ENCODE peak calls at places on chromosomes 16 and 17, in four cellular contexts. One of them, this sample, is unnamed.

GRCh38 chr17:42517516-42517915 is 18.5 kb upstream of the NAGLU start:
- DNase-seq in stomach: peak; percentile 87
- DNase-seq in CD4-positive, alpha-beta T cell: peak; percentile 87
- DNase-seq in transverse colon: peak; percentile 91
- DNase-seq in this sample: no peak

GRCh38 chr17:72287586-72287985 is 166.8 kb downstream of the SOX9 start:
- DNase-seq in stomach: peak; percentile 77
- DNase-seq in CD4-positive, alpha-beta T cell: no peak
- DNase-seq in transverse colon: no peak
- DNase-seq in this sample: no peak

GRCh38 chr17:80761421-80761871 is 216.8 kb downstream of the RPTOR start:
- DNase-seq in stomach: no peak
- DNase-seq in CD4-positive, alpha-beta T cell: peak; percentile 72
- DNase-seq in transverse colon: no peak
- DNase-seq in this sample: no peak

GRCh38 chr16:12323007-12323699 is 346.6 kb downstream of the SNX29 start:
- DNase-seq in stomach: no peak
- DNase-seq in CD4-positive, alpha-beta T cell: no peak
- DNase-seq in transverse colon: no peak
- DNase-seq in this sample: no peak

GRCh38 chr17:1769826-1770477 is 8.1 kb downstream of the SERPINF1 start:
- DNase-seq in transverse colon: no peak
- DNase-seq in CD4-positive, alpha-beta T cell: no peak
- DNase-seq in stomach: no peak
- DNase-seq in this sample: no peak

GRCh38 chr17:19018600-19018950 is 14.0 kb upstream of the FAM83G start:
- DNase-seq in stomach: no peak
- DNase-seq in CD4-positive, alpha-beta T cell: no peak
- DNase-seq in transverse colon: no peak
- DNase-seq in this sample: no peak

GRCh38 chr17:39461911-39462641 is 790 bp downstream of the CDK12 start:
- DNase-seq in stomach: peak; percentile 28
- DNase-seq in CD4-positive, alpha-beta T cell: no peak
- DNase-seq in transverse colon: no peak
- DNase-seq in this sample: no peak

GRCh38 chr16:85181091-85181738 is 68.9 kb upstream of the CIBAR2 start:
- DNase-seq in stomach: no peak
- DNase-seq in transverse colon: no peak
- DNase-seq in CD4-positive, alpha-beta T cell: no peak
- DNase-seq in this sample: no peak

GRCh38 chr17:32875904-32876413 is 965 bp downstream of the MYO1D start:
- DNase-seq in CD4-positive, alpha-beta T cell: no peak
- DNase-seq in transverse colon: no peak
- DNase-seq in stomach: no peak
- DNase-seq in this sample: no peak

GRCh38 chr17:29195465-29196081 is 15.4 kb upstream of the MYO18A start:
- DNase-seq in transverse colon: no peak
- DNase-seq in stomach: no peak
- DNase-seq in CD4-positive, alpha-beta T cell: no peak
- DNase-seq in this sample: no peak

GRCh38 chr17:46039592-46040186 is 40.6 kb downstream of the STH start:
- DNase-seq in CD4-positive, alpha-beta T cell: no peak
- DNase-seq in transverse colon: no peak
- DNase-seq in stomach: no peak
- DNase-seq in this sample: no peak

GRCh38 chr16:12678983-12679382 is 124.7 kb downstream of the CPPED1 start:
- DNase-seq in transverse colon: no peak
- DNase-seq in stomach: no peak
- DNase-seq in CD4-positive, alpha-beta T cell: no peak
- DNase-seq in this sample: no peak

GRCh38 chr17:59762022-59762825 is 54.8 kb downstream of the VMP1 start:
- DNase-seq in stomach: no peak
- DNase-seq in CD4-positive, alpha-beta T cell: no peak
- DNase-seq in transverse colon: no peak
- DNase-seq in this sample: no peak

DNA sequence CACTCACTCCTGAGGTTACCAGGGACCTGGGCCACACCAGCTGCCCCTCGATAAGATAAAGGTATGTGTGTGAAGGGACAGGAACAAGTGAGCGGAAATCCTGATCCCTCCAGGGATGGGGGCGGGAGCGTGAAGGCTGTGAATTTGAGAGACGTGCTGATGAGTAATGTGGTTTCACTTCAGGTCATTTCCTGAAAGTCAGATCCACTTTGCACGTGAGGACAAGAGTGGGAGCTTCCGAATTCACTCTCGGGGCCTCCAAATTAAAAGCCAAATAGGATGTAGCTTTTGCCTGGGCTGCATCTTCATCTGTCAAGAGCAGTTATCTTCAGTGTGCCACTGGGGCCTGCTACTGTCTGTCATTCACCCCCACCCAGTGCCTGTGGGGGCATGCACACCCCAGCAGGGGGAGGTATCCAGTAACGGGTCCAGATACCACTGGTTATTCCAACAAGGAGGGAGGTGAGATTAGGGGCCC is 87.4 kb upstream of the LHX1 start:
- DNase-seq in transverse colon: no peak
- DNase-seq in CD4-positive, alpha-beta T cell: no peak
- DNase-seq in stomach: no peak
- DNase-seq in this sample: no peak
- TF ChIP-seq CTCF in transverse colon: no peak
- TF ChIP-seq CTCF in CD4-positive, alpha-beta T cell: no peak
- TF ChIP-seq CTCF in stomach: no peak
- TF ChIP-seq CTCF in this sample: no peak

GRCh38 chr16:75169899-75170405 is 21.6 kb downstream of the ZFP1 start:
- DNase-seq in stomach: no peak
- DNase-seq in transverse colon: no peak
- DNase-seq in CD4-positive, alpha-beta T cell: no peak
- DNase-seq in this sample: no peak
- H3K9me3 ChIP-seq in stomach: peaks cover 17% of the 10 kb centered on the region
- H3K9me3 ChIP-seq in transverse colon: peaks cover 48% of the 10 kb centered on the region
- H3K9me3 ChIP-seq in CD4-positive, alpha-beta T cell: peaks cover 76% of the 10 kb centered on the region
- H3K9me3 ChIP-seq in this sample: peaks cover 94% of the 10 kb centered on the region

GRCh38 chr17:9225305-9226101 is 204.2 kb downstream of the NTN1 start:
- DNase-seq in transverse colon: no peak
- DNase-seq in CD4-positive, alpha-beta T cell: no peak
- DNase-seq in stomach: no peak
- DNase-seq in this sample: no peak
- TF ChIP-seq CTCF in transverse colon: no peak
- TF ChIP-seq CTCF in CD4-positive, alpha-beta T cell: no peak
- TF ChIP-seq CTCF in stomach: no peak
- TF ChIP-seq CTCF in this sample: no peak

DNA sequence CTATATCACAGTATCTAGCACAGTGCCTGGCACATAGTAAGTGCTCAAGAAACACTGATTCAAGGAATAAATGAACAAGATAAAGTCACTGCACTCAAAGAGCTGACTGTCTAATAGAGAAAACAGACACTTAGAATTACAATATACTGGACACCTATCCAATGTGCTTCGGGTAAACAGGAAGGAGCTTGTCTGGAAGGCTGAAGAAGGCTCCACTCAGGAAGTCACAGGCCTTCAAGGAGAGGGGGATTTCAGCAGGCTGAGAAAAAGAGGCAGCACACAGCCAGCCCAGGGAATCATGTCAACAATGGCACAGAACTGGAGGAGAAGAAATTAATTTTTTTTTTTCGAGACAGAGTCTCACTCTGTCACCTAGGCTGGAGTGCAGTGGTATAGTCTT is 9.7 kb upstream of the IL4R start:
- DNase-seq in CD4-positive, alpha-beta T cell: no peak
- DNase-seq in transverse colon: no peak
- DNase-seq in stomach: no peak
- DNase-seq in this sample: no peak
- H3K9me3 ChIP-seq in CD4-positive, alpha-beta T cell: no peaks in the 10 kb centered on the region
- H3K9me3 ChIP-seq in transverse colon: no peaks in the 10 kb centered on the region
- H3K9me3 ChIP-seq in stomach: no peaks in the 10 kb centered on the region
- H3K9me3 ChIP-seq in this sample: no peaks in the 10 kb centered on the region

GRCh38 chr17:82492647-82493516 is 26.6 kb upstream of the FOXK2 start:
- DNase-seq in CD4-positive, alpha-beta T cell: no peak
- DNase-seq in stomach: no peak
- DNase-seq in transverse colon: no peak
- DNase-seq in this sample: no peak
- TF ChIP-seq CTCF in CD4-positive, alpha-beta T cell: no peak
- TF ChIP-seq CTCF in stomach: no peak
- TF ChIP-seq CTCF in transverse colon: no peak
- TF ChIP-seq CTCF in this sample: no peak

GRCh38 chr17:52995127-52995526 is 827.6 kb upstream of the KIF2B start:
- DNase-seq in CD4-positive, alpha-beta T cell: no peak
- DNase-seq in stomach: no peak
- DNase-seq in transverse colon: no peak
- DNase-seq in this sample: no peak
- H3K9me3 ChIP-seq in CD4-positive, alpha-beta T cell: no peaks in the 10 kb centered on the region
- H3K9me3 ChIP-seq in stomach: no peaks in the 10 kb centered on the region
- H3K9me3 ChIP-seq in transverse colon: no peaks in the 10 kb centered on the region
- H3K9me3 ChIP-seq in this sample: no peaks in the 10 kb centered on the region

GRCh38 chr16:81737885-81738536 is 41.1 kb upstream of the PLCG2 start:
- DNase-seq in CD4-positive, alpha-beta T cell: peak; percentile 88
- DNase-seq in stomach: peak; percentile 92
- DNase-seq in transverse colon: peak; percentile 92
- DNase-seq in this sample: peak; percentile 25
- TF ChIP-seq CTCF in CD4-positive, alpha-beta T cell: peak; percentile 91
- TF ChIP-seq CTCF in stomach: peak; percentile 85
- TF ChIP-seq CTCF in transverse colon: peak; percentile 84
- TF ChIP-seq CTCF in this sample: peak; percentile 96